ENCODE peak calls at places on chromosomes 16 and 17, in five cellular contexts. M, A, P, G and T are unnamed samples.

GRCh38 chr16:23950291-23950894 is 114.6 kb downstream of the PRKCB start:
- DNase-seq in P (no peak), M (no peak), A (no peak), G (no peak), T (no peak)

GRCh38 chr16:66169817-66170216 is 196.7 kb upstream of the CDH5 start:
- DNase-seq in A (no peak), G (no peak), P (no peak), M (no peak), T (no peak)

GRCh38 chr16:50396770-50397525 is 28.2 kb upstream of the BRD7 start:
- DNase-seq in M (no peak), G (no peak), A (peak; percentile 76), P (no peak), T (no peak)

GRCh38 chr17:80970044-80970761 is 21.4 kb upstream of the CHMP6 start:
- DNase-seq in P (no peak), M (no peak), A (no peak), G (peak; percentile 70), T (no peak)

GRCh38 chr17:47838636-47839035 is 2.4 kb downstream of the SCRN2 start:
- DNase-seq in G (no peak), A (no peak), P (no peak), M (no peak), T (no peak)

GRCh38 chr16:23280483-23280967 is 21.6 kb upstream of the SCNN1B start:
- DNase-seq in A (peak; percentile 38), M (no peak), G (no peak), P (no peak), T (no peak)

GRCh38 chr16:17590711-17591654 is 120.2 kb upstream of the XYLT1 start:
- DNase-seq in P (no peak), G (no peak), A (peak; percentile 37), M (no peak), T (no peak)

GRCh38 chr17:1050246-1050995 is 53.5 kb downstream of the TIMM22 start:
- DNase-seq in A (no peak), P (no peak), M (no peak), G (no peak), T (no peak)

GRCh38 chr17:57902800-57903759 is 52.1 kb downstream of the CUEDC1 start:
- DNase-seq in A (peak; percentile 90), G (peak; percentile 87), M (no peak), P (peak; percentile 95), T (no peak)

GRCh38 chr17:81329927-81330883 is 35.1 kb upstream of the SLC38A10 start:
- DNase-seq in M (no peak), P (no peak), A (peak; percentile 8), G (peak; percentile 79), T (no peak)

GRCh38 chr16:1325261-1325660 is 8.2 kb upstream of the BAIAP3 start:
- DNase-seq in M (no peak), A (no peak), G (no peak), P (no peak), T (no peak)

GRCh38 chr17:13107726-13108235 is 90.0 kb upstream of the ELAC2 start:
- DNase-seq in G (no peak), P (no peak), M (no peak), A (no peak), T (no peak)

GRCh38 chr16:57165923-57166322 is 19.9 kb downstream of the PSME3IP1 start:
- DNase-seq in P (no peak), M (no peak), G (no peak), A (peak; percentile 44), T (no peak)

GRCh38 chr16:87474017-87474416 is 18.8 kb downstream of the ZCCHC14 start:
- DNase-seq in A (no peak), M (no peak), G (no peak), P (no peak), T (no peak)

GRCh38 chr17:32007463-32008298 is 498 bp downstream of the LRRC37B start:
- DNase-seq in M (peak; percentile 60), A (peak; percentile 40), P (no peak), G (peak; percentile 64), T (no peak)

GRCh38 chr17:38403491-38403890 is 24.8 kb upstream of the ARHGAP23 start:
- DNase-seq in A (peak; percentile 27), P (no peak), G (no peak), M (no peak), T (no peak)

GRCh38 chr17:73593249-73593965 is 50.8 kb downstream of the SDK2 start:
- DNase-seq in G (no peak), P (no peak), A (no peak), M (no peak), T (no peak)

GRCh38 chr16:67456383-67457140 is 24.4 kb downstream of the ATP6V0D1 start:
- DNase-seq in P (peak; percentile 83), M (no peak), A (peak; percentile 55), G (peak; percentile 83), T (no peak)

GRCh38 chr17:9307313-9307998 is 268.2 kb downstream of the STX8 start:
- DNase-seq in P (no peak), A (peak; percentile 24), M (no peak), G (no peak), T (no peak)

GRCh38 chr17:45784293-45784582 is at the start of gene CRHR1:
- DNase-seq in G (no peak), M (no peak), P (no peak), A (no peak), T (no peak)

GRCh38 chr16:68086336-68086821 is 1.2 kb downstream of the NFATC3 start:
- DNase-seq in M (peak; percentile 53), P (no peak), G (no peak), A (peak; percentile 56), T (no peak)

GRCh38 chr17:45228121-45228941 is 6.6 kb downstream of the FMNL1 start:
- DNase-seq in P (no peak), G (no peak), A (no peak), M (no peak), T (no peak)

GRCh38 chr17:33284022-33284421 is 9.1 kb downstream of the ASIC2 start:
- DNase-seq in P (peak; percentile 76), A (peak; percentile 84), G (peak; percentile 63), M (no peak), T (no peak)

GRCh38 chr17:82839617-82840292 is at the start of gene ZNF750:
- DNase-seq in M (no peak), P (peak; percentile 68), G (no peak), A (no peak), T (no peak)

GRCh38 chr16:67052399-67052798 is 23.4 kb downstream of the CBFB start:
- DNase-seq in M (no peak), A (no peak), G (no peak), P (no peak), T (no peak)

GRCh38 chr17:43848601-43849000 is 1.6 kb downstream of the CD300LG start:
- DNase-seq in A (no peak), P (no peak), M (no peak), G (no peak), T (no peak)

GRCh38 chr16:81556715-81557284 is 112.2 kb downstream of the CMIP start:
- DNase-seq in P (no peak), A (no peak), G (peak; percentile 63), M (no peak), T (no peak)

GRCh38 chr17:66354981-66355380 is 52.6 kb downstream of the PRKCA start:
- DNase-seq in G (no peak), P (no peak), M (no peak), A (peak; percentile 64), T (no peak)

GRCh38 chr16:72021043-72021442 is 12.5 kb downstream of the DHODH start:
- DNase-seq in G (no peak), M (peak; percentile 49), A (no peak), P (no peak), T (peak; percentile 11)

GRCh38 chr16:76378020-76378419 is 100.8 kb downstream of the CNTNAP4 start:
- DNase-seq in P (no peak), A (no peak), M (no peak), G (no peak), T (no peak)

GRCh38 chr17:38428643-38429371 is 543 bp downstream of the ARHGAP23 start:
- DNase-seq in G (no peak), M (no peak), A (peak; percentile 60), P (no peak), T (no peak)

GRCh38 chr17:29588017-29588557 is 1.4 kb downstream of the GIT1 start:
- DNase-seq in P (no peak), G (no peak), M (no peak), A (peak; percentile 12), T (no peak)

GRCh38 chr16:84618428-84619102 is 687 bp upstream of the COTL1 start:
- DNase-seq in P (peak; percentile 42), G (no peak), A (peak; percentile 99), M (no peak), T (no peak)

GRCh38 chr17:7438050-7438614 is 1.2 kb upstream of the FGF11 start:
- DNase-seq in M (peak; percentile 84), G (peak; percentile 73), P (peak; percentile 74), A (no peak), T (no peak)

GRCh38 chr16:66475232-66475631 is 48.1 kb downstream of the BEAN1 start:
- DNase-seq in A (no peak), P (no peak), M (no peak), G (peak; percentile 29), T (no peak)

DNA sequence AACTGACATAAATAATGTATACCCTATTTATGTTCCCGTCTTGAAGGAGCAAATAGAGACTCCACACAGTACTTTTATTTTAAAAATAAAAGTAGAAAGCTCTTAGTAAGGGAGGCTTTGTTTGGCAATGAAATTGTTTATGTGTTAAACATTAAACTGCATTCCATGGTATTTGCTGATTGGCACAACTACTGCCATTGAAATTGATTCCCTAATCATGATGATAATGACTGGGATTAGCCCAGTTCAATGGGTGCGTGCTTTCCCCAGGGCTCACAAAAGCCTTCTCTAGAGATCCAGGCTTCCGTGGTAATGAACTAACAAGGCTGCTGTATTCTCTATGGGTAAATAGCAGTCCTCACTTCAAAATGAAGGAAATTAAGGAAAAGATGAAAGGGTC is 67.5 kb downstream of the GPRC5B start:
- DNase-seq in G (no peak), M (no peak), P (no peak), A (no peak), T (no peak)
- H3K36me3 ChIP-seq in G (no peaks in the 10 kb centered on the region), M (no peaks in the 10 kb centered on the region), P (no peaks in the 10 kb centered on the region), A (no peaks in the 10 kb centered on the region), T (no peaks in the 10 kb centered on the region)

GRCh38 chr17:5425826-5426225 is 5.8 kb downstream of the RPAIN start:
- DNase-seq in G (no peak), A (no peak), M (no peak), P (no peak), T (no peak)
- H3K36me3 ChIP-seq in G (no peaks in the 10 kb centered on the region), A (peaks cover 4% of the 10 kb centered on the region), M (peaks cover 81% of the 10 kb centered on the region), P (peaks cover 6% of the 10 kb centered on the region), T (peaks cover 29% of the 10 kb centered on the region)

GRCh38 chr17:39715375-39716072 is 14.8 kb downstream of the MIEN1 start:
- DNase-seq in P (no peak), M (no peak), G (no peak), A (no peak), T (no peak)
- H3K36me3 ChIP-seq in P (no peaks in the 10 kb centered on the region), M (peaks cover 82% of the 10 kb centered on the region), G (no peaks in the 10 kb centered on the region), A (peaks cover 13% of the 10 kb centered on the region), T (peaks cover 38% of the 10 kb centered on the region)

GRCh38 chr16:69319381-69319780 is 8.2 kb downstream of the VPS4A start:
- DNase-seq in G (peak; percentile 40), M (no peak), A (no peak), P (no peak), T (no peak)
- H3K36me3 ChIP-seq in G (peaks cover 2% of the 10 kb centered on the region), M (peaks cover 61% of the 10 kb centered on the region), A (peaks cover 52% of the 10 kb centered on the region), P (peaks cover 28% of the 10 kb centered on the region), T (peaks cover 42% of the 10 kb centered on the region)